ENCODE peak calls at places on chromosomes 6 and 20, in nine cellular contexts. One of them, this sample, is unnamed. For H3K4me1, the result is how much of the 10 kb centered on the place peaks cover.

GRCh38 chr6:142907544-142907943 is 37.4 kb downstream of the HIVEP2 start:
- DNase-seq in tibial artery: no peak
- DNase-seq in aorta: no peak
- DNase-seq in A673: no peak
- DNase-seq in tibial nerve: no peak
- DNase-seq in uterus: no peak
- DNase-seq in neural progenitor cell: no peak
- DNase-seq in adrenal gland: no peak
- DNase-seq in iPS DF 6.9: no peak
- DNase-seq in this sample: no peak

GRCh38 chr6:131655387-131655786 is 18.3 kb downstream of the ENPP3 start:
- DNase-seq in iPS DF 6.9: no peak
- DNase-seq in tibial artery: no peak
- DNase-seq in uterus: no peak
- DNase-seq in A673: no peak
- DNase-seq in neural progenitor cell: no peak
- DNase-seq in adrenal gland: no peak
- DNase-seq in aorta: no peak
- DNase-seq in tibial nerve: no peak
- DNase-seq in this sample: no peak

GRCh38 chr6:169539176-169539897 is 162.5 kb downstream of the WDR27 start:
- DNase-seq in uterus: no peak
- DNase-seq in A673: no peak
- DNase-seq in aorta: no peak
- DNase-seq in tibial artery: no peak
- DNase-seq in tibial nerve: no peak
- DNase-seq in iPS DF 6.9: no peak
- DNase-seq in adrenal gland: no peak
- DNase-seq in neural progenitor cell: no peak
- DNase-seq in this sample: peak

GRCh38 chr6:131787079-131787478 is 20.7 kb upstream of the ENPP1 start:
- DNase-seq in uterus: no peak
- DNase-seq in tibial artery: no peak
- DNase-seq in iPS DF 6.9: no peak
- DNase-seq in tibial nerve: no peak
- DNase-seq in aorta: no peak
- DNase-seq in neural progenitor cell: no peak
- DNase-seq in adrenal gland: no peak
- DNase-seq in A673: no peak
- DNase-seq in this sample: no peak

GRCh38 chr6:162181741-162182401 is 545.7 kb downstream of the PRKN start:
- DNase-seq in uterus: no peak
- DNase-seq in adrenal gland: no peak
- DNase-seq in iPS DF 6.9: no peak
- DNase-seq in neural progenitor cell: no peak
- DNase-seq in tibial nerve: no peak
- DNase-seq in tibial artery: no peak
- DNase-seq in aorta: no peak
- DNase-seq in A673: no peak
- DNase-seq in this sample: no peak

GRCh38 chr6:128400875-128401274 is 119.5 kb downstream of the PTPRK start:
- DNase-seq in aorta: no peak
- DNase-seq in A673: no peak
- DNase-seq in neural progenitor cell: no peak
- DNase-seq in tibial artery: no peak
- DNase-seq in tibial nerve: no peak
- DNase-seq in iPS DF 6.9: no peak
- DNase-seq in uterus: no peak
- DNase-seq in adrenal gland: no peak
- DNase-seq in this sample: no peak

GRCh38 chr6:37077459-37078296 is 72.2 kb downstream of the FGD2 start:
- DNase-seq in uterus: peak
- DNase-seq in adrenal gland: peak
- DNase-seq in iPS DF 6.9: no peak
- DNase-seq in tibial nerve: peak
- DNase-seq in tibial artery: peak
- DNase-seq in neural progenitor cell: peak
- DNase-seq in aorta: peak
- DNase-seq in A673: no peak
- DNase-seq in this sample: peak

GRCh38 chr6:42239333-42239732 is 21.7 kb upstream of the MRPS10 start:
- DNase-seq in A673: no peak
- DNase-seq in aorta: no peak
- DNase-seq in uterus: no peak
- DNase-seq in tibial artery: no peak
- DNase-seq in tibial nerve: no peak
- DNase-seq in adrenal gland: no peak
- DNase-seq in iPS DF 6.9: no peak
- DNase-seq in neural progenitor cell: no peak
- DNase-seq in this sample: no peak

GRCh38 chr6:33313105-33313708 is 671 bp downstream of the TAPBP start:
- DNase-seq in tibial artery: peak
- DNase-seq in neural progenitor cell: peak
- DNase-seq in A673: peak
- DNase-seq in tibial nerve: peak
- DNase-seq in aorta: no peak
- DNase-seq in adrenal gland: peak
- DNase-seq in uterus: no peak
- DNase-seq in iPS DF 6.9: no peak
- DNase-seq in this sample: no peak

GRCh38 chr6:33745558-33745957 is 1.1 kb downstream of the IP6K3 start:
- DNase-seq in aorta: no peak
- DNase-seq in neural progenitor cell: no peak
- DNase-seq in tibial nerve: no peak
- DNase-seq in uterus: no peak
- DNase-seq in A673: no peak
- DNase-seq in iPS DF 6.9: no peak
- DNase-seq in tibial artery: no peak
- DNase-seq in adrenal gland: no peak
- DNase-seq in this sample: no peak

GRCh38 chr6:92315312-92315711 is 1104.0 kb downstream of the EPHA7 start:
- DNase-seq in uterus: no peak
- DNase-seq in tibial nerve: no peak
- DNase-seq in aorta: no peak
- DNase-seq in A673: no peak
- DNase-seq in tibial artery: no peak
- DNase-seq in neural progenitor cell: no peak
- DNase-seq in adrenal gland: no peak
- DNase-seq in iPS DF 6.9: no peak
- DNase-seq in this sample: no peak

GRCh38 chr20:15682690-15683089 is 890.6 kb downstream of the KIF16B start:
- DNase-seq in A673: no peak
- DNase-seq in aorta: no peak
- DNase-seq in uterus: no peak
- DNase-seq in neural progenitor cell: no peak
- DNase-seq in iPS DF 6.9: no peak
- DNase-seq in tibial artery: no peak
- DNase-seq in adrenal gland: no peak
- DNase-seq in tibial nerve: no peak
- DNase-seq in this sample: no peak

GRCh38 chr20:15310361-15310760 is 972.9 kb upstream of the FLRT3 start:
- DNase-seq in uterus: no peak
- DNase-seq in neural progenitor cell: no peak
- DNase-seq in iPS DF 6.9: no peak
- DNase-seq in tibial artery: no peak
- DNase-seq in tibial nerve: no peak
- DNase-seq in adrenal gland: no peak
- DNase-seq in A673: no peak
- DNase-seq in aorta: no peak
- DNase-seq in this sample: peak

GRCh38 chr6:5401845-5402738 is 140.8 kb downstream of the FARS2 start:
- DNase-seq in neural progenitor cell: peak
- DNase-seq in aorta: no peak
- DNase-seq in uterus: no peak
- DNase-seq in tibial artery: no peak
- DNase-seq in adrenal gland: no peak
- DNase-seq in iPS DF 6.9: no peak
- DNase-seq in A673: peak
- DNase-seq in tibial nerve: no peak
- DNase-seq in this sample: peak

GRCh38 chr6:57035549-57035948 is 10.9 kb upstream of the KIAA1586 start:
- DNase-seq in tibial nerve: no peak
- DNase-seq in adrenal gland: no peak
- DNase-seq in A673: no peak
- DNase-seq in uterus: no peak
- DNase-seq in iPS DF 6.9: no peak
- DNase-seq in aorta: no peak
- DNase-seq in tibial artery: no peak
- DNase-seq in neural progenitor cell: no peak
- DNase-seq in this sample: no peak

GRCh38 chr20:54622338-54623280 is 147.2 kb downstream of the DOK5 start:
- DNase-seq in tibial nerve: peak
- DNase-seq in neural progenitor cell: no peak
- DNase-seq in adrenal gland: no peak
- DNase-seq in uterus: no peak
- DNase-seq in A673: peak
- DNase-seq in iPS DF 6.9: no peak
- DNase-seq in aorta: no peak
- DNase-seq in tibial artery: no peak
- DNase-seq in this sample: no peak

GRCh38 chr6:30615219-30615957 is 1.7 kb downstream of the PPP1R10 start:
- DNase-seq in uterus: no peak
- DNase-seq in tibial artery: peak
- DNase-seq in aorta: no peak
- DNase-seq in iPS DF 6.9: no peak
- DNase-seq in tibial nerve: no peak
- DNase-seq in adrenal gland: peak
- DNase-seq in A673: peak
- DNase-seq in neural progenitor cell: peak
- DNase-seq in this sample: peak

GRCh38 chr6:42165016-42165415 is 8.1 kb upstream of the GUCA1A start:
- DNase-seq in iPS DF 6.9: no peak
- DNase-seq in adrenal gland: no peak
- DNase-seq in uterus: no peak
- DNase-seq in tibial nerve: no peak
- DNase-seq in aorta: no peak
- DNase-seq in neural progenitor cell: no peak
- DNase-seq in A673: no peak
- DNase-seq in tibial artery: no peak
- DNase-seq in this sample: peak

GRCh38 chr20:48777821-48778220 is 50.0 kb downstream of the PREX1 start:
- DNase-seq in A673: no peak
- DNase-seq in tibial artery: no peak
- DNase-seq in aorta: no peak
- DNase-seq in iPS DF 6.9: no peak
- DNase-seq in uterus: no peak
- DNase-seq in adrenal gland: no peak
- DNase-seq in neural progenitor cell: no peak
- DNase-seq in tibial nerve: no peak
- DNase-seq in this sample: no peak

GRCh38 chr20:48776306-48776705 is 51.5 kb downstream of the PREX1 start:
- DNase-seq in iPS DF 6.9: no peak
- DNase-seq in adrenal gland: no peak
- DNase-seq in tibial artery: no peak
- DNase-seq in aorta: peak
- DNase-seq in neural progenitor cell: no peak
- DNase-seq in uterus: no peak
- DNase-seq in A673: peak
- DNase-seq in tibial nerve: no peak
- DNase-seq in this sample: peak

GRCh38 chr20:48774696-48775095 is 53.1 kb downstream of the PREX1 start:
- DNase-seq in iPS DF 6.9: no peak
- DNase-seq in neural progenitor cell: no peak
- DNase-seq in tibial nerve: no peak
- DNase-seq in aorta: no peak
- DNase-seq in tibial artery: no peak
- DNase-seq in A673: no peak
- DNase-seq in uterus: no peak
- DNase-seq in adrenal gland: no peak
- DNase-seq in this sample: no peak

GRCh38 chr20:48779435-48779834 is 48.4 kb downstream of the PREX1 start:
- DNase-seq in tibial nerve: no peak
- DNase-seq in tibial artery: no peak
- DNase-seq in adrenal gland: no peak
- DNase-seq in neural progenitor cell: no peak
- DNase-seq in aorta: no peak
- DNase-seq in iPS DF 6.9: no peak
- DNase-seq in uterus: no peak
- DNase-seq in A673: no peak
- DNase-seq in this sample: no peak

GRCh38 chr20:48777005-48777404 is 50.8 kb downstream of the PREX1 start:
- DNase-seq in aorta: peak
- DNase-seq in neural progenitor cell: no peak
- DNase-seq in iPS DF 6.9: no peak
- DNase-seq in A673: no peak
- DNase-seq in uterus: no peak
- DNase-seq in tibial nerve: no peak
- DNase-seq in tibial artery: no peak
- DNase-seq in adrenal gland: peak
- DNase-seq in this sample: no peak
- H3K4me1 ChIP-seq in aorta: under half
- H3K4me1 ChIP-seq in neural progenitor cell: under half
- H3K4me1 ChIP-seq in iPS DF 6.9: under half
- H3K4me1 ChIP-seq in A673: under half
- H3K4me1 ChIP-seq in uterus: under half
- H3K4me1 ChIP-seq in tibial nerve: under half
- H3K4me1 ChIP-seq in tibial artery: under half
- H3K4me1 ChIP-seq in adrenal gland: under half
- H3K4me1 ChIP-seq in this sample: under half

GRCh38 chr20:31949877-31950646 is 1.8 kb downstream of the PDRG1 start:
- DNase-seq in tibial nerve: no peak
- DNase-seq in iPS DF 6.9: no peak
- DNase-seq in neural progenitor cell: no peak
- DNase-seq in adrenal gland: no peak
- DNase-seq in uterus: no peak
- DNase-seq in aorta: no peak
- DNase-seq in A673: no peak
- DNase-seq in tibial artery: no peak
- DNase-seq in this sample: no peak
- H3K4me3 ChIP-seq in tibial nerve: no peak
- H3K4me3 ChIP-seq in iPS DF 6.9: no peak
- H3K4me3 ChIP-seq in neural progenitor cell: peak
- H3K4me3 ChIP-seq in adrenal gland: no peak
- H3K4me3 ChIP-seq in uterus: no peak
- H3K4me3 ChIP-seq in aorta: no peak
- H3K4me3 ChIP-seq in A673: peak
- H3K4me3 ChIP-seq in tibial artery: no peak
- H3K4me3 ChIP-seq in this sample: no peak

DNA sequence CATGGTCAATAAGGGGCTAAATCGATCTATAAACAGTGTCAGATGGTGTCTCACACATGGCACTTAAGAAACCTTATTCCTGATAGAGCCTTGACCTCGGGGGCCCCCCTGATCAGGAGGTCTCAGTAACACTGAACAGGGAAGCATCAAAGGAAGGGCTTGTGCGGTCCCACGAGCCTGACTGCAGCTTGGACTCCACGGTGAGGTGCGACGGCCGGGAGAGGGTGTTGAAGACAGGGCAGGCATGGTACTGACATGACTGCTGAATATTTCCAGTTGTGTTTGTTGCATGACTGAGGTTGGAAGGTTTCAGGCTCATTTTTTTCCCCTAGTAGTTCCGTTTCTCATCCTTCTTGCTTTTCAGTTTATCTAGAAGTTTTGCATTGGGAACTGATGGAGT is 107.1 kb upstream of the JAG1 start:
- DNase-seq in neural progenitor cell: no peak
- DNase-seq in uterus: no peak
- DNase-seq in adrenal gland: no peak
- DNase-seq in aorta: no peak
- DNase-seq in tibial artery: no peak
- DNase-seq in iPS DF 6.9: no peak
- DNase-seq in A673: no peak
- DNase-seq in tibial nerve: no peak
- DNase-seq in this sample: no peak
- H3K4me1 ChIP-seq in neural progenitor cell: under half
- H3K4me1 ChIP-seq in uterus: under half
- H3K4me1 ChIP-seq in adrenal gland: under half
- H3K4me1 ChIP-seq in aorta: under half
- H3K4me1 ChIP-seq in tibial artery: under half
- H3K4me1 ChIP-seq in iPS DF 6.9: under half
- H3K4me1 ChIP-seq in A673: under half
- H3K4me1 ChIP-seq in tibial nerve: under half
- H3K4me1 ChIP-seq in this sample: under half

GRCh38 chr6:18386302-18386976 is 711 bp upstream of the RNF144B start:
- DNase-seq in A673: no peak
- DNase-seq in adrenal gland: no peak
- DNase-seq in iPS DF 6.9: no peak
- DNase-seq in neural progenitor cell: peak
- DNase-seq in tibial nerve: peak
- DNase-seq in tibial artery: peak
- DNase-seq in uterus: no peak
- DNase-seq in aorta: peak
- DNase-seq in this sample: peak
- H3K4me3 ChIP-seq in A673: peak
- H3K4me3 ChIP-seq in adrenal gland: no peak
- H3K4me3 ChIP-seq in iPS DF 6.9: no peak
- H3K4me3 ChIP-seq in neural progenitor cell: peak
- H3K4me3 ChIP-seq in tibial nerve: no peak
- H3K4me3 ChIP-seq in tibial artery: peak
- H3K4me3 ChIP-seq in uterus: no peak
- H3K4me3 ChIP-seq in aorta: peak
- H3K4me3 ChIP-seq in this sample: peak